ENCODE peak calls at places on chromosomes 16 and 17, in ten cellular contexts. I, E, Z, W, P, D, N, O, X and T are unnamed samples.

GRCh38 chr16:4561565-4561964 is 5.4 kb downstream of the C16orf96 start:
- DNase-seq in I (peak; percentile 32), E (no peak), Z (no peak), W (no peak), P (no peak), D (no peak), N (no peak), O (no peak), X (no peak), T (no peak)

GRCh38 chr16:27729516-27730304 is 179.8 kb downstream of the KATNIP start:
- DNase-seq in I (no peak), E (no peak), Z (no peak), W (no peak), P (peak; percentile 26), D (no peak), N (no peak), O (no peak), X (no peak), T (peak; percentile 38)

GRCh38 chr16:4288148-4288921 is 15.5 kb upstream of the TFAP4 start:
- DNase-seq in I (peak; percentile 89), E (no peak), Z (peak; percentile 77), W (peak; percentile 83), P (peak; percentile 70), D (peak; percentile 72), N (peak; percentile 84), O (no peak), X (peak; percentile 76), T (peak; percentile 84)

GRCh38 chr16:12971216-12971615 is 69.8 kb downstream of the SHISA9 start:
- DNase-seq in I (no peak), E (no peak), Z (no peak), W (no peak), P (peak; percentile 1), D (no peak), N (no peak), O (no peak), X (no peak), T (peak; percentile 57)

GRCh38 chr17:51085150-51085805 is 35.4 kb downstream of the SPAG9 start:
- DNase-seq in I (no peak), E (no peak), Z (no peak), W (no peak), P (no peak), D (no peak), N (no peak), O (no peak), X (no peak), T (no peak)

GRCh38 chr16:57786632-57787518 is 15.4 kb downstream of the KIFC3 start:
- DNase-seq in I (no peak), E (no peak), Z (peak; percentile 54), W (no peak), P (peak; percentile 54), D (no peak), N (no peak), O (no peak), X (no peak), T (no peak)

GRCh38 chr17:1055751-1056645 is 59.1 kb downstream of the TIMM22 start:
- DNase-seq in I (peak; percentile 81), E (no peak), Z (peak; percentile 44), W (peak; percentile 81), P (peak; percentile 78), D (no peak), N (no peak), O (no peak), X (peak; percentile 47), T (no peak)

GRCh38 chr17:65630502-65630901 is 69.1 kb upstream of the AXIN2 start:
- DNase-seq in I (no peak), E (no peak), Z (no peak), W (no peak), P (no peak), D (no peak), N (no peak), O (no peak), X (no peak), T (no peak)

GRCh38 chr17:18921912-18922451 is 30.0 kb upstream of the SLC5A10 start:
- DNase-seq in I (no peak), E (peak; percentile 90), Z (no peak), W (no peak), P (no peak), D (peak; percentile 19), N (no peak), O (no peak), X (no peak), T (peak; percentile 82)
- H3K4me1 ChIP-seq in I (no peaks in the 10 kb centered on the region), E (peaks cover 28% of the 10 kb centered on the region), Z (peaks cover 35% of the 10 kb centered on the region), W (peaks cover 20% of the 10 kb centered on the region), P (peaks cover 6% of the 10 kb centered on the region), D (peaks cover 15% of the 10 kb centered on the region), N (peaks cover 8% of the 10 kb centered on the region), O (peaks cover 14% of the 10 kb centered on the region), X (no peaks in the 10 kb centered on the region), T (peaks cover 18% of the 10 kb centered on the region)

DNA sequence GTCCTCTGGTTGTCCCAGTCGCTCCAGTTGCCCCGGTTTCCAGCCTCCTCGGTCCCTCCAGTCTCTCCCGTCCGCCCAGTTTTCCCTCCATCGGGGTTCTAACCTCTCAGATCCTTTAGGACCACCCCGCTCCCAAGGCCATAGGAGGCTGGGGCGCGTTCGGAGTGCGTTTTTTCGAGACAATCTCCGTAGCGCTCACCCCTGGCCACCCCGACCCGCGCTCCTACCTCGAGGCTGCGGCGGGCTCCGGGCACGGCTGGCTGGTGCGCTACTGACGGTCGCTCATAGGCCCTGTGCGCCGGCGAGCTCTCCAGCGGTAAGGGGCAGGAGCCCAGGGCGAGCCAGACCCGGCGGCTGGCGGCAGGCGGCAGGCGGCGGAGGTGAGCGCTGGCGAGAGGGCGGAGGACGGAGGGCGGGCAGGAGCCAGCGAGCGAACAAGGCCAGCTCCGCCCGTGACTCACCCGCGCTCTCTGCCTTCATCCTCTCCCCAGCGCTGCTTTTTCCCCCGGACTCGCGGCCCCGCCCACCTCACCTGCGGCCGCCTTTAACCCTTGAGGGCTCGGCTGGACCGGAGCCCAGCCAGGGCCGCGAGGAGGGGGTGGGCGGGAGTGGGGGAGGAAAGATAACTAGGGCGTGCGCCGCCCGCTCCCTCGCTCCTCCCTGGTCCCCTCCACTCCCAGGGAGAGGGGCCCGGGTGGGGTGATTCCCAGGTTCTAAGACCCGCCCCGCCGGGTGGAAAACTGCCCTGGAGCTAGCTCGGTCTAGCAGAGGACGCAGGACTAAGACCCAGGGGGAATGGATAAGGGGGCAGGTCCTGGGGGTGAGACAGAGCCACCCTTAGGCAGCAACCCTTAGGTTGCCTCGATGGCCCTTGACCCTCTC is at the start of gene SP6:
- DNase-seq in I (peak; percentile 91), E (no peak), Z (peak; percentile 91), W (peak; percentile 86), P (peak; percentile 84), D (peak; percentile 69), N (no peak), O (no peak), X (peak; percentile 84), T (peak; percentile 59)
- TF ChIP-seq CTCF in I (peak; percentile 28), E (no peak), Z (peak; percentile 10), W (peak; percentile 20), P (peak; percentile 27), D (peak; percentile 16), N (no peak), O (no peak), X (no peak), T (peak; percentile 56)

GRCh38 chr16:87495578-87495977 is 2.8 kb upstream of the ZCCHC14 start:
- DNase-seq in I (no peak), E (peak; percentile 52), Z (no peak), W (no peak), P (no peak), D (no peak), N (no peak), O (no peak), X (no peak), T (no peak)

GRCh38 chr16:87492721-87493554 is at the start of gene ZCCHC14:
- DNase-seq in I (peak; percentile 100), E (peak; percentile 35), Z (peak; percentile 99), W (peak; percentile 99), P (peak; percentile 99), D (peak; percentile 91), N (peak; percentile 100), O (peak; percentile 88), X (peak; percentile 100), T (peak; percentile 89)

GRCh38 chr16:87499189-87499486 is 6.3 kb upstream of the ZCCHC14 start:
- DNase-seq in I (no peak), E (no peak), Z (no peak), W (no peak), P (no peak), D (no peak), N (no peak), O (no peak), X (no peak), T (peak; percentile 89)

GRCh38 chr16:87498324-87499188 is 5.7 kb upstream of the ZCCHC14 start:
- DNase-seq in I (no peak), E (no peak), Z (no peak), W (no peak), P (no peak), D (no peak), N (no peak), O (no peak), X (no peak), T (no peak)

DNA sequence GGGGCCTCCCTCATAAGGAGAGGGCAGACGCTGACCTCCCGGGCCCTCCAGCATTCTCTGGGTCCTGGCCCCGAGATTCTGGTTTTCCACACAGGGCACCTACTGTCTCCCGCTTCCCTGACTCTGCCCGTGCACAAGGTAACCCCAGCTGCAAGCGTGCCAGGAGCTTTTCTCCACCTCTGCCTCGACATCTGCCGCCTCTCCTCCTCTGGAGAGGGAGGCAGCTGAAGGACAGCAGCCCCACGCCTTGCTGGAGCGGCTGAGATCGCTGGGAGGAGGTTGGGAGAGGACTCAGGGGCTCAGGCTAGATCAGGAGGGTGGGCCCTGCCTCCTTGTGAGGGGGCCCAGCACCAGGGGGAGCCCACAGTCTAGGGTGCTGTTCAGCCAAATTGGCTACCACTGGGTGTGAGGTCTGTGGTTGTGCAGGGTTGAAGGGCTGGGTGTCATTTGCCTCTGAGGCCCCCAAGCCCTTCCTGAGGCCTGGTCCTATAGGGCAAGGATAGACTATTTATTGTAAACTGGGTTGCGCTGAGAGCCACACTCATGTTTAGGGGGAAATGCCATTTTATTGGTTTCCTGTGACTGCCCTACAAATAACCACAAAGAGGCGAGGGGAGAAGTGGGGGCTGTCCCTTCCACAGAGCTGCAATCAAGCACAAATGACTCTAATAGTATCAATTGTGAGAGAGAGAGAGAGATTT is 3.4 kb upstream of the ZCCHC14 start:
- DNase-seq in I (no peak), E (peak; percentile 8), Z (no peak), W (no peak), P (no peak), D (no peak), N (no peak), O (no peak), X (no peak), T (no peak)
- H3K4me1 ChIP-seq in I (peaks cover 5% of the 10 kb centered on the region), E (peaks cover 11% of the 10 kb centered on the region), Z (peaks cover 18% of the 10 kb centered on the region), W (peaks cover 5% of the 10 kb centered on the region), P (peaks cover 10% of the 10 kb centered on the region), D (no peaks in the 10 kb centered on the region), N (peaks cover 14% of the 10 kb centered on the region), O (peaks cover 12% of the 10 kb centered on the region), X (no peaks in the 10 kb centered on the region), T (no peaks in the 10 kb centered on the region)

DNA sequence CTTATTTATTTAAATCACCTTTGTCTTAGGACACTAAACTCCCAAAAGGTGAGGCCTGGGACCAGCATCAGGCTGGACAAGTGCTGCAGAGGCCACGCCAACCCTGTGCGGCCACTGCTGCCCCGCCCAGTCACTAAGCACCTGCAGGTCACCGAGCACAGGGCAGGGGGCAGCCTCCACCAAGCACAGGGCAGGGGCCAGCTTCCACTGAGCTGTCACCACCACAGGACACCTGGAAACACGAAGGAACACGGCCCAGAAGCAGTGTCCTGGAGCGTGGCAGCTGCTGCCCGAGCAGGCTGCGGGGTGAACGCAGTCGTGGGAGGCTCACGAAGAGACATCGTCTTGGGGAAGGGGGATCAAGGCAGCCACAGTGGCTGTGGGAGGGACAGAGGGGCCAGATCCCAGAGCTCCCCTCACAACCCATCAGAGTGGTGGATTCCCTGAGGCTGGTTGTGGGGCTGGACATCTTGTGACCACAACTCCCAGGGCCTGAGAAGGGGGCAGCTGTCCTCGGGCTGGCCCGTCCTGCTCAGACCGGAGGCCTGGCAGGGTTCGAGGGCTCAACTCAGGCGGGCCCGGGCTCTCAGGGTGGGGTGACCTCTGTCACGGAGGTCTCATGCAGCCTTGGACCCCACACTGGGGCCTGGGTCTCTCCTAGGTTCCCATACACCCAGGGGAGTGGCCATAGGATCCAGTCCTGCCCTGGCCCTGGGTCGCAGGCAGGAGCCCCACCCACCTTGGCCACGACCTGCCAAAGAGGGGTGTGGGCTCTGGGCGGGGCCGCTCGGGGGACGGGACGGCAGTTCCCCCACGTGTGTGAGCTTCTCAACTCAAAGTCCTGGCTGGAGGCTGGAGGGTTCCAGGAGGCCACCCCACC is 18.7 kb downstream of the RAB40B start:
- DNase-seq in I (peak; percentile 52), E (no peak), Z (peak; percentile 70), W (no peak), P (no peak), D (no peak), N (no peak), O (no peak), X (peak; percentile 38), T (no peak)
- TF ChIP-seq CTCF in I (peak; percentile 38), E (no peak), Z (no peak), W (no peak), P (no peak), D (no peak), N (no peak), O (no peak), X (no peak), T (no peak)